ENCODE peak calls at places on chromosome 7, in eight cellular contexts. B is activated CD8-positive, alpha-beta T cell treated with anti-CD3 and anti-CD28 coated beads for 36 hours; E is adipocyte; R is activated naive CD4-positive, alpha-beta T cell treated with anti-CD3 and anti-CD28 coated beads for 36 hours; U is posterior vena cava; H is hypothalamus; L is cardiac septum; G is Calu3. S is an unnamed sample.

GRCh38 chr7:105016083-105017075 is 2.4 kb downstream of the KMT2E start:
- DNase-seq in L (no peak), H (no peak), U (no peak), R (no peak), B (no peak), E (peak; percentile 64), G (no peak), S (no peak)

GRCh38 chr7:114923403-114923713 is 1.5 kb downstream of the MDFIC start:
- DNase-seq in E (no peak), U (no peak), B (no peak), G (no peak), R (no peak), L (no peak), H (no peak), S (no peak)

GRCh38 chr7:130151591-130152269 is 53.5 kb downstream of the TMEM209 start:
- DNase-seq in R (peak; percentile 28), E (peak; percentile 53), L (no peak), H (no peak), G (no peak), B (peak; percentile 54), U (no peak), S (no peak)

GRCh38 chr7:34036069-34036920 is 131.0 kb downstream of the BMPER start:
- DNase-seq in E (no peak), L (no peak), G (peak; percentile 81), B (no peak), U (peak; percentile 82), R (peak; percentile 19), H (no peak), S (no peak)

GRCh38 chr7:82347808-82348207 is 95.8 kb downstream of the CACNA2D1 start:
- DNase-seq in G (no peak), U (no peak), L (no peak), R (no peak), B (no peak), H (no peak), E (no peak), S (no peak)

GRCh38 chr7:102814025-102814471 is 65.2 kb downstream of the FAM185A start:
- DNase-seq in H (no peak), U (no peak), G (no peak), L (no peak), R (no peak), B (no peak), E (peak; percentile 7), S (no peak)

GRCh38 chr7:17183630-17184328 is 114.7 kb upstream of the AHR start:
- DNase-seq in U (no peak), R (no peak), H (no peak), E (peak; percentile 10), G (no peak), L (no peak), B (no peak), S (no peak)

GRCh38 chr7:110534241-110534931 is 556.5 kb upstream of the LRRN3 start:
- DNase-seq in U (no peak), H (no peak), E (peak; percentile 62), L (no peak), B (no peak), G (no peak), R (no peak), S (no peak)

GRCh38 chr7:137656227-137656849 is 190.4 kb downstream of the DGKI start:
- DNase-seq in H (peak; percentile 70), R (peak; percentile 84), L (peak; percentile 84), E (peak; percentile 95), G (peak; percentile 75), B (peak; percentile 87), U (peak; percentile 94), S (peak; percentile 32)

GRCh38 chr7:105691692-105692564 is 110.6 kb upstream of the EFCAB10 start:
- DNase-seq in G (peak; percentile 50), B (peak; percentile 88), R (peak; percentile 80), H (no peak), L (no peak), E (peak; percentile 87), U (peak; percentile 83), S (no peak)

GRCh38 chr7:87398441-87398840 is 53.0 kb downstream of the CROT start:
- DNase-seq in H (no peak), G (no peak), U (no peak), B (no peak), L (no peak), R (no peak), E (peak; percentile 44), S (no peak)

GRCh38 chr7:93156884-93157283 is 8.7 kb upstream of the SAMD9L start:
- DNase-seq in L (no peak), H (no peak), R (no peak), G (no peak), E (no peak), U (no peak), B (no peak), S (no peak)

GRCh38 chr7:30411173-30411572 is 67.4 kb downstream of the NOD1 start:
- DNase-seq in U (no peak), G (no peak), R (no peak), E (no peak), L (no peak), H (no peak), B (no peak), S (no peak)

GRCh38 chr7:139960158-139960557 is 102.6 kb downstream of the PARP12 start:
- DNase-seq in H (no peak), B (no peak), U (no peak), E (no peak), G (no peak), R (no peak), L (no peak), S (no peak)

S was measured in T-helper 2 cell treated with Interferon-gamma antibody and Interleukin-4, amounts not matched to agents 5 μg/mL and 100 μg/mL, for 36 hours.